ENCODE peak calls at places on chromosomes 13 and 19, in seven cellular contexts. F, G, P, Z, I, U and A are unnamed samples.
A peak's percentile ranks its signal among the peaks of the same experiment; 100 is the strongest.

GRCh38 chr19:18119243-18120105 is 21.9 kb downstream of the MAST3 start:
- DNase-seq in F (no peak), U (no peak), G (no peak), I (no peak), P (no peak), Z (no peak), A (no peak)

GRCh38 chr13:34412817-34413365 is 529.2 kb upstream of the NBEA start:
- DNase-seq in Z (no peak), I (no peak), U (no peak), P (no peak), G (peak; percentile 19), F (no peak), A (no peak)

GRCh38 chr19:41325947-41326706 is 16.2 kb downstream of the CCDC97 start:
- DNase-seq in U (no peak), Z (no peak), F (no peak), G (no peak), I (no peak), P (peak; percentile 56), A (peak; percentile 80)

GRCh38 chr13:39415403-39415802 is 187.6 kb downstream of the LHFPL6 start:
- DNase-seq in Z (no peak), I (peak; percentile 15), G (peak; percentile 24), U (no peak), F (no peak), P (no peak), A (peak; percentile 43)

GRCh38 chr19:50486823-50487515 is 10.3 kb upstream of the GARIN5A start:
- DNase-seq in G (peak; percentile 92), Z (peak; percentile 88), P (peak; percentile 51), I (peak; percentile 80), F (peak; percentile 58), U (no peak), A (peak; percentile 19)

GRCh38 chr19:45955905-45956608 is 17.6 kb downstream of the NOVA2 start:
- DNase-seq in Z (no peak), F (no peak), P (peak; percentile 38), G (peak; percentile 81), U (no peak), I (peak; percentile 35), A (peak; percentile 7)

GRCh38 chr13:27151798-27152599 is 19.6 kb downstream of the USP12 start:
- DNase-seq in P (peak; percentile 55), G (no peak), F (no peak), U (no peak), Z (no peak), I (no peak), A (peak; percentile 29)

GRCh38 chr19:37905936-37906867 is at the start of gene WDR87:
- DNase-seq in I (no peak), G (peak; percentile 64), P (peak; percentile 51), Z (peak; percentile 87), F (peak; percentile 55), U (no peak), A (no peak)

GRCh38 chr13:111516712-111517640 is 196.5 kb downstream of the TEX29 start:
- DNase-seq in I (no peak), G (no peak), F (no peak), P (no peak), Z (no peak), U (no peak), A (no peak)

GRCh38 chr13:110491869-110492268 is 69.7 kb downstream of the RAB20 start:
- DNase-seq in U (no peak), G (no peak), Z (no peak), I (no peak), F (no peak), P (no peak), A (no peak)

GRCh38 chr13:110001622-110002275 is 215.4 kb upstream of the IRS2 start:
- DNase-seq in I (no peak), G (peak; percentile 10), Z (no peak), P (no peak), F (no peak), U (no peak), A (peak; percentile 90)

GRCh38 chr19:10478903-10479384 is 24.2 kb downstream of the KEAP1 start:
- DNase-seq in Z (peak; percentile 80), P (peak; percentile 31), F (peak; percentile 94), G (peak; percentile 80), I (peak; percentile 80), U (no peak), A (peak; percentile 82)

GRCh38 chr19:38148337-38148736 is 75.7 kb downstream of the DPF1 start:
- DNase-seq in P (no peak), Z (no peak), F (no peak), U (no peak), G (no peak), I (no peak), A (no peak)

GRCh38 chr19:48634424-48635262 is 2.5 kb downstream of the DBP start:
- DNase-seq in F (peak; percentile 90), G (peak; percentile 99), Z (peak; percentile 90), I (peak; percentile 94), U (peak; percentile 79), P (peak; percentile 90), A (peak; percentile 92)

GRCh38 chr13:114015608-114016295 is 41.9 kb upstream of the C13orf46 start:
- DNase-seq in P (no peak), G (no peak), I (no peak), F (no peak), U (no peak), Z (no peak), A (peak; percentile 31)

GRCh38 chr19:38898788-38899446 is 501 bp downstream of the SIRT2 start:
- DNase-seq in P (no peak), I (no peak), Z (no peak), U (no peak), G (no peak), F (no peak), A (peak; percentile 19)

GRCh38 chr19:55247621-55248099 is 11.2 kb downstream of the PPP6R1 start:
- DNase-seq in U (no peak), P (no peak), Z (no peak), G (peak; percentile 74), I (no peak), F (no peak), A (no peak)

GRCh38 chr13:37701972-37702371 is 103.4 kb upstream of the POSTN start:
- DNase-seq in G (peak; percentile 29), U (no peak), P (no peak), Z (no peak), F (no peak), I (no peak), A (peak; percentile 99)

GRCh38 chr19:5774921-5775320 is 9.6 kb downstream of the PRR22 start:
- DNase-seq in P (no peak), F (no peak), U (no peak), Z (no peak), I (no peak), G (no peak), A (peak; percentile 8)

GRCh38 chr19:16470911-16471811 is 609 bp downstream of the EPS15L1 start:
- DNase-seq in Z (no peak), G (no peak), I (no peak), F (peak; percentile 38), P (no peak), U (no peak), A (peak; percentile 55)

GRCh38 chr19:55353803-55354697 is 469 bp downstream of the COX6B2 start:
- DNase-seq in P (no peak), I (peak; percentile 23), Z (no peak), U (no peak), F (peak; percentile 97), G (peak; percentile 75), A (peak; percentile 43)

GRCh38 chr19:409006-409514 is at the start of gene C2CD4C:
- DNase-seq in Z (no peak), P (no peak), F (peak; percentile 68), G (no peak), U (no peak), I (no peak), A (no peak)

GRCh38 chr13:77448689-77449088 is 86.8 kb upstream of the SCEL start:
- DNase-seq in F (no peak), U (no peak), Z (no peak), G (no peak), P (no peak), I (no peak), A (no peak)
- TF ChIP-seq CEBPB in F (no peak), U (no peak), Z (no peak), G (no peak), P (no peak), I (no peak), A (no peak)

GRCh38 chr13:92514420-92515125 is 712.0 kb upstream of the GPC6 start:
- DNase-seq in F (no peak), P (no peak), I (no peak), Z (no peak), U (no peak), G (no peak), A (no peak)

GRCh38 chr13:92512852-92513251 is 713.8 kb upstream of the GPC6 start:
- DNase-seq in F (no peak), P (no peak), U (no peak), G (no peak), I (no peak), Z (no peak), A (no peak)

GRCh38 chr13:92513672-92514071 is 712.9 kb upstream of the GPC6 start:
- DNase-seq in I (no peak), F (no peak), P (no peak), U (no peak), G (no peak), Z (no peak), A (peak; percentile 6)

GRCh38 chr13:92510416-92510815 is 716.2 kb upstream of the GPC6 start:
- DNase-seq in P (no peak), F (no peak), Z (no peak), U (no peak), I (no peak), G (no peak), A (peak; percentile 75)
- H3K27ac ChIP-seq in P (no peak overlapping the region), F (no peak overlapping the region), Z (no peak overlapping the region), U (no peak overlapping the region), I (no peak overlapping the region), G (no peak overlapping the region), A (peak overlapping the region; percentile 9)

GRCh38 chr13:60109285-60109684 is 54.4 kb downstream of the DIAPH3 start:
- DNase-seq in Z (no peak), P (no peak), I (no peak), U (no peak), G (no peak), F (no peak), A (no peak)

GRCh38 chr13:60111726-60112125 is 52.0 kb downstream of the DIAPH3 start:
- DNase-seq in Z (no peak), I (no peak), F (no peak), G (no peak), P (no peak), U (no peak), A (peak; percentile 43)

GRCh38 chr13:60112771-60113170 is 51.0 kb downstream of the DIAPH3 start:
- DNase-seq in G (no peak), F (no peak), I (no peak), U (no peak), Z (no peak), P (no peak), A (peak; percentile 69)

GRCh38 chr13:60114499-60115028 is 49.2 kb downstream of the DIAPH3 start:
- DNase-seq in Z (no peak), F (no peak), I (no peak), U (no peak), G (no peak), P (no peak), A (no peak)
- TF ChIP-seq CEBPB in Z (no peak), F (no peak), I (no peak), U (no peak), G (no peak), P (no peak), A (no peak)

DNA sequence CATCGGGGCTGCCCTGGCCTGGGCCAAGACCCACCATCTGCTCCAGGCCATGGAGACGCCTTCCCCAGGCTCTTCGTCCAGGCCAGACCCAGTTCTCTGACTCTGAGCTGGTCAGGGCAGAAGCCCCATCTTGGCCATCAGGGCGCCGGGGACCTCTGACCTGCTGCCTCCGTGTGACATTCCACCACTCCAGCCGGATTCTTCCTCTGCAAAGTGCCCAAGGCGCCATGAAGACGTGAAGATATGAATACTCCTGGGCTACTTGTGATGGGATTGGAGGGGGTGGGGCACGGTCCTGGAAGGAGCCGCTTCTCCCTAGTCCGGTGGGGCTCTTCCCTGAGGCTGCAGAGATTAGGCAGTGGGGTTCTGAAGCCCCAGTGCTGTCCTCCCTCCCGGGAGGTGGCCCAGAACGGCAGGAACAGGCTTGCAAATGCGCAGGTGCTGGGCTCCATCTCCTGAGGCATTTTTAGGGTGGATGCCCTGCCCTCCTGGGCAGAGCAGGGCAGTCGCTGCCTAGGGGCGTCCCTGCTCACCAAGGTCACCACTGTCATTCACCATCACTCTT is 26.0 kb upstream of the SLC7A10 start:
- DNase-seq in I (no peak), P (no peak), G (no peak), U (no peak), F (no peak), Z (no peak), A (no peak)
- H3K27ac ChIP-seq in I (no peak overlapping the region), P (no peak overlapping the region), G (no peak overlapping the region), U (no peak overlapping the region), F (no peak overlapping the region), Z (no peak overlapping the region), A (no peak overlapping the region)